ENCODE peak calls at places on chromosomes 7 and 10, in six cellular contexts. One of them, this sample, is unnamed.

GRCh38 chr7:149261321-149261828 is 621 bp upstream of the ZNF783 start:
- DNase-seq in HEK293T: no peak
- DNase-seq in naive thymus-derived CD8-positive, alpha-beta T cell: no peak
- DNase-seq in AG04449: no peak
- DNase-seq in cardiac septum: no peak
- DNase-seq in stimulated activated CD4-positive, alpha-beta T cell treated with anti-CD3 and anti-CD28 coated beads, Interleukin-4, amount 100 ng/mL, for 24 hours: peak; percentile 33
- DNase-seq in this sample: no peak

GRCh38 chr7:47710201-47710935 is 128.5 kb upstream of the TNS3 start:
- DNase-seq in HEK293T: no peak
- DNase-seq in naive thymus-derived CD8-positive, alpha-beta T cell: no peak
- DNase-seq in AG04449: no peak
- DNase-seq in cardiac septum: no peak
- DNase-seq in stimulated activated CD4-positive, alpha-beta T cell treated with anti-CD3 and anti-CD28 coated beads, Interleukin-4, amount 100 ng/mL, for 24 hours: no peak
- DNase-seq in this sample: no peak

GRCh38 chr7:22476822-22477221 is 23.2 kb downstream of the STEAP1B start:
- DNase-seq in HEK293T: no peak
- DNase-seq in naive thymus-derived CD8-positive, alpha-beta T cell: no peak
- DNase-seq in AG04449: no peak
- DNase-seq in cardiac septum: no peak
- DNase-seq in stimulated activated CD4-positive, alpha-beta T cell treated with anti-CD3 and anti-CD28 coated beads, Interleukin-4, amount 100 ng/mL, for 24 hours: no peak
- DNase-seq in this sample: no peak

GRCh38 chr10:6297522-6297921 is 94.8 kb downstream of the PFKFB3 start:
- DNase-seq in HEK293T: no peak
- DNase-seq in naive thymus-derived CD8-positive, alpha-beta T cell: no peak
- DNase-seq in AG04449: no peak
- DNase-seq in cardiac septum: no peak
- DNase-seq in stimulated activated CD4-positive, alpha-beta T cell treated with anti-CD3 and anti-CD28 coated beads, Interleukin-4, amount 100 ng/mL, for 24 hours: no peak
- DNase-seq in this sample: no peak

GRCh38 chr7:92178928-92179373 is at the start of gene LRRD1:
- DNase-seq in HEK293T: peak; percentile 83
- DNase-seq in naive thymus-derived CD8-positive, alpha-beta T cell: peak; percentile 87
- DNase-seq in AG04449: peak; percentile 5
- DNase-seq in cardiac septum: peak; percentile 92
- DNase-seq in stimulated activated CD4-positive, alpha-beta T cell treated with anti-CD3 and anti-CD28 coated beads, Interleukin-4, amount 100 ng/mL, for 24 hours: peak; percentile 88
- DNase-seq in this sample: peak; percentile 95

GRCh38 chr10:102643346-102644065 is 773 bp upstream of the TRIM8 start:
- DNase-seq in HEK293T: peak; percentile 46
- DNase-seq in naive thymus-derived CD8-positive, alpha-beta T cell: peak; percentile 26
- DNase-seq in AG04449: no peak
- DNase-seq in cardiac septum: peak; percentile 87
- DNase-seq in stimulated activated CD4-positive, alpha-beta T cell treated with anti-CD3 and anti-CD28 coated beads, Interleukin-4, amount 100 ng/mL, for 24 hours: peak; percentile 54
- DNase-seq in this sample: peak; percentile 89

GRCh38 chr7:41733063-41733398 is 30.1 kb upstream of the INHBA start:
- DNase-seq in HEK293T: no peak
- DNase-seq in naive thymus-derived CD8-positive, alpha-beta T cell: no peak
- DNase-seq in AG04449: no peak
- DNase-seq in cardiac septum: no peak
- DNase-seq in stimulated activated CD4-positive, alpha-beta T cell treated with anti-CD3 and anti-CD28 coated beads, Interleukin-4, amount 100 ng/mL, for 24 hours: no peak
- DNase-seq in this sample: no peak

GRCh38 chr7:96591159-96591899 is 118.3 kb downstream of the SEM1 start:
- DNase-seq in HEK293T: no peak
- DNase-seq in naive thymus-derived CD8-positive, alpha-beta T cell: no peak
- DNase-seq in AG04449: no peak
- DNase-seq in cardiac septum: no peak
- DNase-seq in stimulated activated CD4-positive, alpha-beta T cell treated with anti-CD3 and anti-CD28 coated beads, Interleukin-4, amount 100 ng/mL, for 24 hours: no peak
- DNase-seq in this sample: no peak

GRCh38 chr10:126207313-126207771 is 180.9 kb downstream of the ADAM12 start:
- DNase-seq in HEK293T: no peak
- DNase-seq in naive thymus-derived CD8-positive, alpha-beta T cell: no peak
- DNase-seq in AG04449: peak; percentile 83
- DNase-seq in cardiac septum: no peak
- DNase-seq in stimulated activated CD4-positive, alpha-beta T cell treated with anti-CD3 and anti-CD28 coated beads, Interleukin-4, amount 100 ng/mL, for 24 hours: no peak
- DNase-seq in this sample: no peak

GRCh38 chr7:7772385-7772784 is 54.0 kb upstream of the RPA3 start:
- DNase-seq in HEK293T: no peak
- DNase-seq in naive thymus-derived CD8-positive, alpha-beta T cell: no peak
- DNase-seq in AG04449: no peak
- DNase-seq in cardiac septum: no peak
- DNase-seq in stimulated activated CD4-positive, alpha-beta T cell treated with anti-CD3 and anti-CD28 coated beads, Interleukin-4, amount 100 ng/mL, for 24 hours: no peak
- DNase-seq in this sample: no peak

GRCh38 chr7:22784346-22784745 is 38.3 kb downstream of the TOMM7 start:
- DNase-seq in HEK293T: no peak
- DNase-seq in naive thymus-derived CD8-positive, alpha-beta T cell: no peak
- DNase-seq in AG04449: no peak
- DNase-seq in cardiac septum: no peak
- DNase-seq in stimulated activated CD4-positive, alpha-beta T cell treated with anti-CD3 and anti-CD28 coated beads, Interleukin-4, amount 100 ng/mL, for 24 hours: no peak
- DNase-seq in this sample: no peak

GRCh38 chr7:90892213-90892612 is 296.1 kb downstream of the CDK14 start:
- DNase-seq in HEK293T: no peak
- DNase-seq in naive thymus-derived CD8-positive, alpha-beta T cell: no peak
- DNase-seq in AG04449: no peak
- DNase-seq in cardiac septum: no peak
- DNase-seq in stimulated activated CD4-positive, alpha-beta T cell treated with anti-CD3 and anti-CD28 coated beads, Interleukin-4, amount 100 ng/mL, for 24 hours: no peak
- DNase-seq in this sample: no peak

GRCh38 chr10:89502556-89502955 is 32.8 kb downstream of the SLC16A12 start:
- DNase-seq in HEK293T: no peak
- DNase-seq in naive thymus-derived CD8-positive, alpha-beta T cell: no peak
- DNase-seq in AG04449: no peak
- DNase-seq in cardiac septum: no peak
- DNase-seq in stimulated activated CD4-positive, alpha-beta T cell treated with anti-CD3 and anti-CD28 coated beads, Interleukin-4, amount 100 ng/mL, for 24 hours: no peak
- DNase-seq in this sample: no peak

GRCh38 chr7:132882714-132883428 is 199.0 kb downstream of the CHCHD3 start:
- DNase-seq in HEK293T: no peak
- DNase-seq in naive thymus-derived CD8-positive, alpha-beta T cell: peak; percentile 2
- DNase-seq in AG04449: no peak
- DNase-seq in cardiac septum: no peak
- DNase-seq in stimulated activated CD4-positive, alpha-beta T cell treated with anti-CD3 and anti-CD28 coated beads, Interleukin-4, amount 100 ng/mL, for 24 hours: peak; percentile 31
- DNase-seq in this sample: no peak

GRCh38 chr7:47266799-47267198 is 315.1 kb downstream of the TNS3 start:
- DNase-seq in HEK293T: no peak
- DNase-seq in naive thymus-derived CD8-positive, alpha-beta T cell: no peak
- DNase-seq in AG04449: no peak
- DNase-seq in cardiac septum: no peak
- DNase-seq in stimulated activated CD4-positive, alpha-beta T cell treated with anti-CD3 and anti-CD28 coated beads, Interleukin-4, amount 100 ng/mL, for 24 hours: no peak
- DNase-seq in this sample: peak; percentile 88

GRCh38 chr10:93469454-93469853 is 12.7 kb downstream of the MYOF start:
- DNase-seq in HEK293T: no peak
- DNase-seq in naive thymus-derived CD8-positive, alpha-beta T cell: no peak
- DNase-seq in AG04449: no peak
- DNase-seq in cardiac septum: peak; percentile 82
- DNase-seq in stimulated activated CD4-positive, alpha-beta T cell treated with anti-CD3 and anti-CD28 coated beads, Interleukin-4, amount 100 ng/mL, for 24 hours: no peak
- DNase-seq in this sample: no peak

GRCh38 chr10:103546401-103546800 is 52.9 kb downstream of the NEURL1 start:
- DNase-seq in HEK293T: no peak
- DNase-seq in naive thymus-derived CD8-positive, alpha-beta T cell: no peak
- DNase-seq in AG04449: no peak
- DNase-seq in cardiac septum: peak; percentile 33
- DNase-seq in stimulated activated CD4-positive, alpha-beta T cell treated with anti-CD3 and anti-CD28 coated beads, Interleukin-4, amount 100 ng/mL, for 24 hours: no peak
- DNase-seq in this sample: no peak

GRCh38 chr10:77872151-77872946 is 54.2 kb downstream of the DLG5 start:
- DNase-seq in HEK293T: no peak
- DNase-seq in naive thymus-derived CD8-positive, alpha-beta T cell: no peak
- DNase-seq in AG04449: no peak
- DNase-seq in cardiac septum: no peak
- DNase-seq in stimulated activated CD4-positive, alpha-beta T cell treated with anti-CD3 and anti-CD28 coated beads, Interleukin-4, amount 100 ng/mL, for 24 hours: no peak
- DNase-seq in this sample: no peak

GRCh38 chr10:103507235-103508191 is 14.0 kb downstream of the NEURL1 start:
- DNase-seq in HEK293T: peak; percentile 10
- DNase-seq in naive thymus-derived CD8-positive, alpha-beta T cell: no peak
- DNase-seq in AG04449: no peak
- DNase-seq in cardiac septum: no peak
- DNase-seq in stimulated activated CD4-positive, alpha-beta T cell treated with anti-CD3 and anti-CD28 coated beads, Interleukin-4, amount 100 ng/mL, for 24 hours: no peak
- DNase-seq in this sample: peak; percentile 45

GRCh38 chr10:111076682-111077661 is at the start of gene ADRA2A:
- DNase-seq in HEK293T: peak; percentile 81
- DNase-seq in naive thymus-derived CD8-positive, alpha-beta T cell: no peak
- DNase-seq in AG04449: no peak
- DNase-seq in cardiac septum: no peak
- DNase-seq in stimulated activated CD4-positive, alpha-beta T cell treated with anti-CD3 and anti-CD28 coated beads, Interleukin-4, amount 100 ng/mL, for 24 hours: no peak
- DNase-seq in this sample: peak; percentile 93

GRCh38 chr7:12490105-12490688 is 80.3 kb upstream of the SCIN start:
- DNase-seq in HEK293T: peak; percentile 7
- DNase-seq in naive thymus-derived CD8-positive, alpha-beta T cell: no peak
- DNase-seq in AG04449: no peak
- DNase-seq in cardiac septum: no peak
- DNase-seq in stimulated activated CD4-positive, alpha-beta T cell treated with anti-CD3 and anti-CD28 coated beads, Interleukin-4, amount 100 ng/mL, for 24 hours: no peak
- DNase-seq in this sample: no peak

GRCh38 chr7:131328387-131329175 is 905 bp downstream of the MKLN1 start:
- DNase-seq in HEK293T: no peak
- DNase-seq in naive thymus-derived CD8-positive, alpha-beta T cell: no peak
- DNase-seq in AG04449: no peak
- DNase-seq in cardiac septum: no peak
- DNase-seq in stimulated activated CD4-positive, alpha-beta T cell treated with anti-CD3 and anti-CD28 coated beads, Interleukin-4, amount 100 ng/mL, for 24 hours: no peak
- DNase-seq in this sample: no peak

GRCh38 chr7:155222046-155222445 is 75.6 kb upstream of the INSIG1 start:
- DNase-seq in HEK293T: no peak
- DNase-seq in naive thymus-derived CD8-positive, alpha-beta T cell: no peak
- DNase-seq in AG04449: no peak
- DNase-seq in cardiac septum: no peak
- DNase-seq in stimulated activated CD4-positive, alpha-beta T cell treated with anti-CD3 and anti-CD28 coated beads, Interleukin-4, amount 100 ng/mL, for 24 hours: no peak
- DNase-seq in this sample: no peak

GRCh38 chr10:28250782-28251181 is 52.1 kb downstream of the MPP7 start:
- DNase-seq in HEK293T: no peak
- DNase-seq in naive thymus-derived CD8-positive, alpha-beta T cell: no peak
- DNase-seq in AG04449: no peak
- DNase-seq in cardiac septum: no peak
- DNase-seq in stimulated activated CD4-positive, alpha-beta T cell treated with anti-CD3 and anti-CD28 coated beads, Interleukin-4, amount 100 ng/mL, for 24 hours: no peak
- DNase-seq in this sample: no peak

GRCh38 chr10:3106908-3107425 is 39.6 kb downstream of the PFKP start:
- DNase-seq in HEK293T: no peak
- DNase-seq in naive thymus-derived CD8-positive, alpha-beta T cell: no peak
- DNase-seq in AG04449: no peak
- DNase-seq in cardiac septum: no peak
- DNase-seq in stimulated activated CD4-positive, alpha-beta T cell treated with anti-CD3 and anti-CD28 coated beads, Interleukin-4, amount 100 ng/mL, for 24 hours: no peak
- DNase-seq in this sample: peak; percentile 52

GRCh38 chr10:76408646-76409045 is 977.2 kb downstream of the LRMDA start:
- DNase-seq in HEK293T: no peak
- DNase-seq in naive thymus-derived CD8-positive, alpha-beta T cell: no peak
- DNase-seq in AG04449: no peak
- DNase-seq in cardiac septum: no peak
- DNase-seq in stimulated activated CD4-positive, alpha-beta T cell treated with anti-CD3 and anti-CD28 coated beads, Interleukin-4, amount 100 ng/mL, for 24 hours: no peak
- DNase-seq in this sample: no peak

GRCh38 chr7:34031156-34031555 is 125.8 kb downstream of the BMPER start:
- DNase-seq in HEK293T: no peak
- DNase-seq in naive thymus-derived CD8-positive, alpha-beta T cell: no peak
- DNase-seq in AG04449: no peak
- DNase-seq in cardiac septum: no peak
- DNase-seq in stimulated activated CD4-positive, alpha-beta T cell treated with anti-CD3 and anti-CD28 coated beads, Interleukin-4, amount 100 ng/mL, for 24 hours: no peak
- DNase-seq in this sample: no peak

GRCh38 chr10:128063736-128064614 is 62.2 kb downstream of the MKI67 start:
- DNase-seq in HEK293T: no peak
- DNase-seq in naive thymus-derived CD8-positive, alpha-beta T cell: no peak
- DNase-seq in AG04449: no peak
- DNase-seq in cardiac septum: peak; percentile 76
- DNase-seq in stimulated activated CD4-positive, alpha-beta T cell treated with anti-CD3 and anti-CD28 coated beads, Interleukin-4, amount 100 ng/mL, for 24 hours: peak; percentile 44
- DNase-seq in this sample: peak; percentile 60

GRCh38 chr10:29841724-29842649 is 207.2 kb upstream of the SVIL start:
- DNase-seq in HEK293T: no peak
- DNase-seq in naive thymus-derived CD8-positive, alpha-beta T cell: no peak
- DNase-seq in AG04449: no peak
- DNase-seq in cardiac septum: peak; percentile 78
- DNase-seq in stimulated activated CD4-positive, alpha-beta T cell treated with anti-CD3 and anti-CD28 coated beads, Interleukin-4, amount 100 ng/mL, for 24 hours: no peak
- DNase-seq in this sample: no peak

GRCh38 chr7:24284699-24285506 is 913 bp downstream of the NPY start:
- DNase-seq in HEK293T: no peak
- DNase-seq in naive thymus-derived CD8-positive, alpha-beta T cell: no peak
- DNase-seq in AG04449: no peak
- DNase-seq in cardiac septum: no peak
- DNase-seq in stimulated activated CD4-positive, alpha-beta T cell treated with anti-CD3 and anti-CD28 coated beads, Interleukin-4, amount 100 ng/mL, for 24 hours: no peak
- DNase-seq in this sample: no peak

GRCh38 chr10:97321032-97321806 is 2.1 kb downstream of the FRAT1 start:
- DNase-seq in HEK293T: no peak
- DNase-seq in naive thymus-derived CD8-positive, alpha-beta T cell: no peak
- DNase-seq in AG04449: no peak
- DNase-seq in cardiac septum: no peak
- DNase-seq in stimulated activated CD4-positive, alpha-beta T cell treated with anti-CD3 and anti-CD28 coated beads, Interleukin-4, amount 100 ng/mL, for 24 hours: no peak
- DNase-seq in this sample: peak; percentile 79

GRCh38 chr10:78337646-78338391 is 304.2 kb downstream of the RPS24 start:
- DNase-seq in HEK293T: no peak
- DNase-seq in naive thymus-derived CD8-positive, alpha-beta T cell: no peak
- DNase-seq in AG04449: no peak
- DNase-seq in cardiac septum: peak; percentile 66
- DNase-seq in stimulated activated CD4-positive, alpha-beta T cell treated with anti-CD3 and anti-CD28 coated beads, Interleukin-4, amount 100 ng/mL, for 24 hours: no peak
- DNase-seq in this sample: no peak

GRCh38 chr10:119608316-119609155 is 11.8 kb upstream of the TIAL1 start:
- DNase-seq in HEK293T: peak; percentile 63
- DNase-seq in naive thymus-derived CD8-positive, alpha-beta T cell: no peak
- DNase-seq in AG04449: no peak
- DNase-seq in cardiac septum: no peak
- DNase-seq in stimulated activated CD4-positive, alpha-beta T cell treated with anti-CD3 and anti-CD28 coated beads, Interleukin-4, amount 100 ng/mL, for 24 hours: peak; percentile 37
- DNase-seq in this sample: no peak

GRCh38 chr10:13338337-13339128 is 9.6 kb downstream of the SEPHS1 start:
- DNase-seq in HEK293T: no peak
- DNase-seq in naive thymus-derived CD8-positive, alpha-beta T cell: no peak
- DNase-seq in AG04449: peak; percentile 64
- DNase-seq in cardiac septum: no peak
- DNase-seq in stimulated activated CD4-positive, alpha-beta T cell treated with anti-CD3 and anti-CD28 coated beads, Interleukin-4, amount 100 ng/mL, for 24 hours: no peak
- DNase-seq in this sample: no peak